ENCODE peak calls at places on chromosome 20, in six cellular contexts. F is mesenchymal stem cell, U is NB4, S is upper lobe of right lung, Q is HS-5, D is EH. G is an unnamed sample.

GRCh38 chr20:61353261-61353995 is 101.4 kb downstream of the CDH4 start:
- DNase-seq in F (peak; percentile 18), D (peak; percentile 13), U (peak; percentile 25), S (no peak), Q (peak; percentile 49), G (no peak)

GRCh38 chr20:44730441-44730840 is 15.2 kb upstream of the KCNK15 start:
- DNase-seq in S (no peak), U (no peak), D (peak; percentile 97), Q (peak; percentile 99), F (peak; percentile 67), G (no peak)

GRCh38 chr20:43198607-43199006 is 8.9 kb upstream of the PTPRT start:
- DNase-seq in S (no peak), Q (no peak), F (no peak), U (no peak), D (no peak), G (peak; percentile 54)

GRCh38 chr20:38599410-38599882 is 2.2 kb upstream of the ARHGAP40 start:
- DNase-seq in D (no peak), Q (no peak), F (no peak), U (no peak), S (peak; percentile 92), G (no peak)

GRCh38 chr20:47362361-47363219 is 6.1 kb upstream of the ZMYND8 start:
- DNase-seq in F (no peak), D (no peak), Q (no peak), U (peak; percentile 61), S (no peak), G (no peak)

GRCh38 chr20:62282877-62283503 is 19.8 kb upstream of the ADRM1 start:
- DNase-seq in U (no peak), S (no peak), D (no peak), Q (no peak), F (no peak), G (no peak)

GRCh38 chr20:56368351-56369134 is 9.8 kb downstream of the FAM210B start:
- DNase-seq in F (no peak), Q (no peak), U (peak; percentile 39), S (no peak), D (no peak), G (no peak)

GRCh38 chr20:49397525-49397924 is 84.9 kb downstream of the KCNB1 start:
- DNase-seq in Q (peak; percentile 73), F (peak; percentile 45), U (peak; percentile 52), S (no peak), D (peak; percentile 31), G (no peak)

GRCh38 chr20:18276821-18277220 is 11.5 kb upstream of the ZNF133 start:
- DNase-seq in Q (no peak), D (peak; percentile 68), U (peak; percentile 71), F (peak; percentile 74), S (peak; percentile 74), G (peak; percentile 79)